ENCODE peak calls at places on chromosome 5, in five cellular contexts. B is IMR-90, M is MM.1S, V is H9, U is K562. N is an unnamed sample.

GRCh38 chr5:132101385-132101880 is 27.8 kb downstream of the CSF2 start:
- DNase-seq in U (no peak), B (no peak), M (no peak), V (no peak), N (no peak)

GRCh38 chr5:134003064-134003956 is 1.5 kb downstream of the VDAC1 start:
- DNase-seq in B (no peak), V (no peak), U (peak), M (no peak), N (no peak)

GRCh38 chr5:79956173-79956670 is 34.8 kb downstream of the MTX3 start:
- DNase-seq in V (peak), B (peak), U (no peak), M (no peak), N (no peak)

GRCh38 chr5:178336889-178337785 is 104.5 kb upstream of the PHYKPL start:
- DNase-seq in B (no peak), U (no peak), V (no peak), M (no peak), N (no peak)

GRCh38 chr5:127849436-127849835 is 146.2 kb downstream of the CCDC192 start:
- DNase-seq in M (no peak), V (no peak), U (no peak), B (no peak), N (no peak)

GRCh38 chr5:134523543-134524136 is 1.8 kb upstream of the JADE2 start:
- DNase-seq in V (no peak), M (peak), U (no peak), B (no peak), N (no peak)

GRCh38 chr5:43244823-43245565 is 53.0 kb downstream of the NIM1K start:
- DNase-seq in M (no peak), V (no peak), B (no peak), U (no peak), N (no peak)

GRCh38 chr5:168612123-168612522 is 33.0 kb upstream of the PANK3 start:
- DNase-seq in V (no peak), B (no peak), U (no peak), M (no peak), N (no peak)

GRCh38 chr5:150517272-150518152 is 9.6 kb downstream of the NDST1 start:
- DNase-seq in B (peak), V (no peak), M (no peak), U (peak), N (peak)

GRCh38 chr5:10856646-10857332 is 95.8 kb upstream of the DAP start:
- DNase-seq in M (no peak), U (peak), B (peak), V (peak), N (no peak)

GRCh38 chr5:172570594-172571334 is 70.3 kb upstream of the NEURL1B start:
- DNase-seq in M (no peak), B (no peak), V (no peak), U (no peak), N (no peak)

GRCh38 chr5:9437741-9438240 is 108.1 kb downstream of the SEMA5A start:
- DNase-seq in M (no peak), V (no peak), B (peak), U (no peak), N (no peak)

GRCh38 chr5:6430418-6431028 is 18.1 kb upstream of the UBE2QL1 start:
- DNase-seq in U (no peak), B (no peak), M (peak), V (no peak), N (no peak)

GRCh38 chr5:36759117-36759516 is 117.5 kb upstream of the NIPBL start:
- DNase-seq in V (no peak), U (no peak), B (no peak), M (no peak), N (no peak)

GRCh38 chr5:31962321-31962720 is 211.8 kb downstream of the GOLPH3 start:
- DNase-seq in V (no peak), U (no peak), B (no peak), M (no peak), N (no peak)

GRCh38 chr5:173454381-173454763 is 126.2 kb upstream of the STC2 start:
- DNase-seq in U (no peak), B (peak), M (no peak), V (no peak), N (no peak)

GRCh38 chr5:15694694-15695093 is 194.7 kb downstream of the FBXL7 start:
- DNase-seq in V (no peak), U (no peak), B (peak), M (no peak), N (no peak)

GRCh38 chr5:37553720-37554402 is 174.7 kb downstream of the WDR70 start:
- DNase-seq in M (no peak), V (no peak), B (peak), U (no peak), N (peak)

GRCh38 chr5:149429839-149430721 is 51.0 kb upstream of the IL17B start:
- DNase-seq in U (peak), V (peak), M (no peak), B (no peak), N (peak)

GRCh38 chr5:5421149-5421960 is 1.1 kb upstream of the ICE1 start:
- DNase-seq in U (peak), V (no peak), B (peak), M (peak), N (peak)

GRCh38 chr5:57316798-57317327 is 143.0 kb downstream of the GPBP1 start:
- DNase-seq in U (no peak), M (peak), V (no peak), B (peak), N (peak)

GRCh38 chr5:113266227-113266912 is 168.4 kb downstream of the TSSK1B start:
- DNase-seq in B (peak), V (no peak), U (no peak), M (no peak), N (no peak)

GRCh38 chr5:4862500-4862899 is 277.6 kb upstream of the ADAMTS16 start:
- DNase-seq in V (no peak), U (peak), M (peak), B (peak), N (no peak)

GRCh38 chr5:59921816-59922215 is 28.3 kb upstream of the PDE4D start:
- DNase-seq in U (no peak), B (no peak), V (peak), M (no peak), N (no peak)

GRCh38 chr5:110815916-110816605 is 77.3 kb downstream of the SLC25A46 start:
- DNase-seq in M (no peak), V (no peak), B (peak), U (no peak), N (no peak)

GRCh38 chr5:151156732-151157402 is 712 bp downstream of the ANXA6 start:
- DNase-seq in B (peak), V (peak), M (peak), U (no peak), N (no peak)

GRCh38 chr5:181028032-181028819 is 11.8 kb upstream of the BTNL9 start:
- DNase-seq in V (peak), B (no peak), U (peak), M (no peak), N (no peak)

GRCh38 chr5:98772415-98773213 is 849 bp upstream of the RGMB start:
- DNase-seq in M (peak), U (no peak), V (peak), B (no peak), N (peak)

GRCh38 chr5:98771389-98772109 is 1.9 kb upstream of the RGMB start:
- DNase-seq in V (peak), M (peak), U (peak), B (peak), N (peak)

GRCh38 chr5:98773464-98774191 is at the start of gene RGMB:
- DNase-seq in M (peak), B (peak), U (no peak), V (peak), N (peak)

GRCh38 chr5:98774192-98775046 is 956 bp downstream of the RGMB start:
- DNase-seq in B (peak), M (peak), V (peak), U (no peak), N (peak)

GRCh38 chr5:98773214-98773463 is 324 bp upstream of the RGMB start:
- DNase-seq in U (no peak), V (no peak), B (no peak), M (no peak), N (no peak)
- H3K9ac ChIP-seq in U (no peak), V (no peak), B (peak), M (peak), N (no peak)

DNA sequence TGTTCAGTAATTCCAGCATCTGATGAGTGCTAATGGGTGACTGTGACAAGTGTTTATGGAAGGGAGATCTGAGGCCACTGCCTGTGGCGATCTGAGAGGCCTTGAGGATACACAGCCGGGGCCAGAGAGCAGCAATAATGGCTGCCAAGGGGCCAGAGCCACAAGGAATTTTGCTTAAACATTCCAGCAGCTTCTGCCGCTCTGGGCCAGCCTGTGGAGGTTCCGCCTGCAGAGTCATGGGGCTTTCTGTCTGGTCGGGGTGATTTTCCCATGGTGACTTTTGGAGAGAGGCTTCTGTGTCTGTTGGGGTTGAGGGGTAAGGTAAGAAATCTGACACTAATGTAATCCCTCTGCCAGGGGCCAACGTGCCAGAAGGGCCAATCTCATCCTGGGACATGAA is 353.5 kb downstream of the ADAMTS6 start:
- DNase-seq in V (no peak), U (no peak), B (peak), M (no peak), N (no peak)
- H3K27ac ChIP-seq in V (no peak), U (no peak), B (peak), M (no peak), N (no peak)

GRCh38 chr5:119578937-119579336 is 50.4 kb upstream of the FAM170A start:
- DNase-seq in B (peak), M (peak), U (peak), V (peak), N (no peak)

GRCh38 chr5:119583684-119584083 is 45.7 kb upstream of the FAM170A start:
- DNase-seq in B (no peak), V (no peak), M (no peak), U (no peak), N (no peak)

GRCh38 chr5:119582987-119583386 is 46.4 kb upstream of the FAM170A start:
- DNase-seq in M (no peak), U (no peak), B (no peak), V (peak), N (no peak)
- TF ChIP-seq CTCF in M (no peak), U (no peak), B (no peak), V (peak), N (no peak)

GRCh38 chr5:170390472-170390871 is 1.3 kb upstream of the KCNMB1 start:
- DNase-seq in B (no peak), V (no peak), M (peak), U (no peak), N (no peak)
- H3K9ac ChIP-seq in B (no peak), V (no peak), M (no peak), U (no peak), N (no peak)

GRCh38 chr5:139588962-139589361 is 27.8 kb downstream of the UBE2D2 start:
- DNase-seq in V (no peak), B (no peak), M (no peak), U (no peak), N (no peak)

GRCh38 chr5:139597134-139597533 is 36.0 kb downstream of the UBE2D2 start:
- DNase-seq in V (no peak), M (no peak), U (no peak), B (no peak), N (no peak)

GRCh38 chr5:139593716-139594319 is 32.7 kb downstream of the UBE2D2 start:
- DNase-seq in U (no peak), V (no peak), B (peak), M (no peak), N (no peak)

DNA sequence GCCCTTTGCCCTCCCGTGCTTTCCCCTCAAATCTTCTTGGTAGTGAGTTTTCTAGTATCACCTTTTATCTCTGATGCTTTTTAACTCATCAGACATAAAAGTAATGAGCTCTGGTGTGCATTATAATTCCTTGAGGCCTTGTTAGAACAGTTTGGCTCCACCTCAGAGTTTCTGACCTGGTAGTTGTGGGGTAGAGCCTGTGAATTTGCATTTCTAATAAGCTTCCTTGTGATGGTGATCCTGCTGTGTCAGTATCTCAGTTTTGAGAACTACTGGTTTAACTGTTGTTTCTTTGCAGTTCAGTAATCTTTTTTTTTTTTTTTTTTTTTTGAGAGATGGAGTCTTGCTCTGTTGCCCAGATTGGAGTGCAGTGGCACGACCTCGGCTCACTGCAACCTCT is 31.1 kb downstream of the UBE2D2 start:
- DNase-seq in M (peak), U (no peak), B (no peak), V (no peak), N (no peak)
- H3K27ac ChIP-seq in M (peak), U (no peak), B (no peak), V (no peak), N (no peak)

GRCh38 chr5:39783756-39784421 is 359.1 kb upstream of the DAB2 start:
- DNase-seq in B (peak), V (no peak), M (no peak), U (no peak), N (no peak)

GRCh38 chr5:39775058-39775457 is 350.3 kb upstream of the DAB2 start:
- DNase-seq in M (no peak), V (no peak), B (peak), U (no peak), N (no peak)

GRCh38 chr5:39780341-39780740 is 355.6 kb upstream of the DAB2 start:
- DNase-seq in U (no peak), B (peak), M (no peak), V (no peak), N (no peak)

GRCh38 chr5:39775458-39776365 is 350.9 kb upstream of the DAB2 start:
- DNase-seq in B (peak), U (no peak), M (no peak), V (no peak), N (no peak)

DNA sequence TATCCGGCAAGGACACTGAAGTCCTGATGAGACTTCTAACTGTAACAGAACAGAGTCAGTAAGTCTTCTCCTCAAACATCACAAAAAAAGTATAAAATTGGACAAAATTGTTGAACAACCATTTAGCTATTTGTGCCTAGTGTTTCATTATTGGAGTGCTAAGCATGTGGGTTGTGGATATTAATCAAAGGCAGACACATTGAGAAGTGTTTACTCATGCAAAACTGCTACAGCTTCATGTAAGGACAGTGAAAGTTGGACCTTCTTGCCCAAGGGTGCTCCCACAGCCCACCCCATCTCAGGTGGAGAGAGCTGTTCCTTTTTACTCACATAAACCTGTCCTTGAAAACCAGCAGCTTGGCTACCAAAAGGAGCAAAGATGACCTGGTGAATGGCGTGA is 355.1 kb upstream of the DAB2 start:
- DNase-seq in U (no peak), B (no peak), M (no peak), V (no peak), N (no peak)
- TF ChIP-seq CTCF in U (no peak), B (no peak), M (no peak), V (no peak), N (no peak)

GRCh38 chr5:124457101-124457500 is 289.3 kb downstream of the ZNF608 start:
- DNase-seq in M (no peak), B (no peak), V (no peak), U (no peak), N (no peak)
- H3K9ac ChIP-seq in M (no peak), B (no peak), V (no peak), U (no peak), N (no peak)

GRCh38 chr5:25568989-25569625 is 924.3 kb upstream of the CDH10 start:
- DNase-seq in U (no peak), M (no peak), B (no peak), V (peak), N (no peak)
- H3K27ac ChIP-seq in U (no peak), M (no peak), B (no peak), V (no peak), N (no peak)

GRCh38 chr5:95261369-95262175 is 23.3 kb downstream of the MCTP1 start:
- DNase-seq in U (no peak), V (no peak), B (peak), M (peak), N (no peak)
- TF ChIP-seq CTCF in U (peak), V (peak), B (peak), M (peak), N (no peak)

N was measured in colonic mucosa.